ENCODE peak calls at places on chromosomes 6 and 20, in six cellular contexts. One of them, this sample, is unnamed.

GRCh38 chr6:85456782-85457181 is 6.9 kb downstream of the NT5E start:
- DNase-seq in HFFc6: no peak
- DNase-seq in SJCRH30: no peak
- DNase-seq in foreskin fibroblast: peak
- DNase-seq in LHCN-M2: no peak
- DNase-seq in dermis microvascular lymphatic vessel endothelial cell: no peak
- DNase-seq in this sample: no peak

GRCh38 chr6:158042245-158042798 is 60.7 kb downstream of the SYNJ2 start:
- DNase-seq in dermis microvascular lymphatic vessel endothelial cell: peak
- DNase-seq in foreskin fibroblast: peak
- DNase-seq in HFFc6: peak
- DNase-seq in SJCRH30: no peak
- DNase-seq in LHCN-M2: peak
- DNase-seq in this sample: no peak

GRCh38 chr6:85580878-85581267 is 12.8 kb downstream of the SNX14 start:
- DNase-seq in LHCN-M2: peak
- DNase-seq in dermis microvascular lymphatic vessel endothelial cell: no peak
- DNase-seq in SJCRH30: no peak
- DNase-seq in HFFc6: peak
- DNase-seq in foreskin fibroblast: peak
- DNase-seq in this sample: no peak

GRCh38 chr20:62405108-62405980 is 1.7 kb downstream of the CABLES2 start:
- DNase-seq in foreskin fibroblast: peak
- DNase-seq in SJCRH30: peak
- DNase-seq in LHCN-M2: peak
- DNase-seq in dermis microvascular lymphatic vessel endothelial cell: no peak
- DNase-seq in HFFc6: peak
- DNase-seq in this sample: peak

GRCh38 chr6:80363501-80363900 is 257.0 kb downstream of the BCKDHB start:
- DNase-seq in SJCRH30: no peak
- DNase-seq in foreskin fibroblast: peak
- DNase-seq in LHCN-M2: peak
- DNase-seq in HFFc6: no peak
- DNase-seq in dermis microvascular lymphatic vessel endothelial cell: no peak
- DNase-seq in this sample: no peak

GRCh38 chr6:159080217-159080976 is 35.6 kb upstream of the TAGAP start:
- DNase-seq in HFFc6: no peak
- DNase-seq in LHCN-M2: no peak
- DNase-seq in dermis microvascular lymphatic vessel endothelial cell: no peak
- DNase-seq in foreskin fibroblast: no peak
- DNase-seq in SJCRH30: no peak
- DNase-seq in this sample: no peak

GRCh38 chr6:106125925-106126435 is 39.8 kb downstream of the PRDM1 start:
- DNase-seq in HFFc6: no peak
- DNase-seq in foreskin fibroblast: no peak
- DNase-seq in SJCRH30: no peak
- DNase-seq in dermis microvascular lymphatic vessel endothelial cell: no peak
- DNase-seq in LHCN-M2: no peak
- DNase-seq in this sample: no peak

GRCh38 chr6:159108438-159108985 is 60.7 kb upstream of the FNDC1 start:
- DNase-seq in SJCRH30: no peak
- DNase-seq in HFFc6: no peak
- DNase-seq in foreskin fibroblast: peak
- DNase-seq in LHCN-M2: no peak
- DNase-seq in dermis microvascular lymphatic vessel endothelial cell: no peak
- DNase-seq in this sample: no peak

GRCh38 chr6:87342829-87343228 is 1.8 kb upstream of the C6orf163 start:
- DNase-seq in SJCRH30: no peak
- DNase-seq in foreskin fibroblast: no peak
- DNase-seq in dermis microvascular lymphatic vessel endothelial cell: no peak
- DNase-seq in HFFc6: no peak
- DNase-seq in LHCN-M2: no peak
- DNase-seq in this sample: no peak

GRCh38 chr20:38805502-38805957 is at the start of gene PPP1R16B:
- DNase-seq in foreskin fibroblast: peak
- DNase-seq in HFFc6: no peak
- DNase-seq in dermis microvascular lymphatic vessel endothelial cell: no peak
- DNase-seq in SJCRH30: peak
- DNase-seq in LHCN-M2: no peak
- DNase-seq in this sample: no peak

GRCh38 chr20:20184149-20184548 is 131.8 kb downstream of the CFAP61 start:
- DNase-seq in SJCRH30: peak
- DNase-seq in LHCN-M2: peak
- DNase-seq in HFFc6: no peak
- DNase-seq in foreskin fibroblast: peak
- DNase-seq in dermis microvascular lymphatic vessel endothelial cell: no peak
- DNase-seq in this sample: no peak

GRCh38 chr6:125598422-125598821 is 151.0 kb upstream of the HEY2 start:
- DNase-seq in dermis microvascular lymphatic vessel endothelial cell: no peak
- DNase-seq in foreskin fibroblast: peak
- DNase-seq in LHCN-M2: peak
- DNase-seq in SJCRH30: peak
- DNase-seq in HFFc6: no peak
- DNase-seq in this sample: peak

GRCh38 chr6:154319231-154319858 is 37.3 kb downstream of the IPCEF1 start:
- DNase-seq in HFFc6: peak
- DNase-seq in dermis microvascular lymphatic vessel endothelial cell: no peak
- DNase-seq in LHCN-M2: peak
- DNase-seq in SJCRH30: peak
- DNase-seq in foreskin fibroblast: peak
- DNase-seq in this sample: peak

GRCh38 chr6:165446331-165446730 is 136.9 kb upstream of the C6orf118 start:
- DNase-seq in HFFc6: no peak
- DNase-seq in SJCRH30: no peak
- DNase-seq in dermis microvascular lymphatic vessel endothelial cell: no peak
- DNase-seq in foreskin fibroblast: no peak
- DNase-seq in LHCN-M2: no peak
- DNase-seq in this sample: no peak

GRCh38 chr6:33192671-33193602 is 670 bp upstream of the COL11A2 start:
- DNase-seq in SJCRH30: no peak
- DNase-seq in LHCN-M2: no peak
- DNase-seq in HFFc6: no peak
- DNase-seq in dermis microvascular lymphatic vessel endothelial cell: no peak
- DNase-seq in foreskin fibroblast: peak
- DNase-seq in this sample: no peak

GRCh38 chr6:71238351-71238750 is 50.3 kb upstream of the OGFRL1 start:
- DNase-seq in SJCRH30: no peak
- DNase-seq in foreskin fibroblast: peak
- DNase-seq in LHCN-M2: peak
- DNase-seq in dermis microvascular lymphatic vessel endothelial cell: no peak
- DNase-seq in HFFc6: peak
- DNase-seq in this sample: no peak

GRCh38 chr20:10774357-10774943 is 100.7 kb upstream of the JAG1 start:
- DNase-seq in dermis microvascular lymphatic vessel endothelial cell: no peak
- DNase-seq in LHCN-M2: no peak
- DNase-seq in foreskin fibroblast: no peak
- DNase-seq in SJCRH30: no peak
- DNase-seq in HFFc6: no peak
- DNase-seq in this sample: no peak

GRCh38 chr6:119296036-119297035 is 53.2 kb downstream of the MAN1A1 start:
- DNase-seq in dermis microvascular lymphatic vessel endothelial cell: no peak
- DNase-seq in foreskin fibroblast: no peak
- DNase-seq in LHCN-M2: no peak
- DNase-seq in HFFc6: no peak
- DNase-seq in SJCRH30: no peak
- DNase-seq in this sample: no peak

GRCh38 chr6:82205793-82206425 is 41.6 kb downstream of the IBTK start:
- DNase-seq in foreskin fibroblast: no peak
- DNase-seq in SJCRH30: peak
- DNase-seq in LHCN-M2: peak
- DNase-seq in dermis microvascular lymphatic vessel endothelial cell: peak
- DNase-seq in HFFc6: no peak
- DNase-seq in this sample: no peak

GRCh38 chr20:2364014-2364413 is 16.7 kb upstream of the TGM6 start:
- DNase-seq in SJCRH30: no peak
- DNase-seq in dermis microvascular lymphatic vessel endothelial cell: peak
- DNase-seq in foreskin fibroblast: peak
- DNase-seq in LHCN-M2: no peak
- DNase-seq in HFFc6: peak
- DNase-seq in this sample: peak

GRCh38 chr20:59891581-59891980 is 41.9 kb downstream of the SYCP2 start:
- DNase-seq in foreskin fibroblast: no peak
- DNase-seq in SJCRH30: no peak
- DNase-seq in dermis microvascular lymphatic vessel endothelial cell: no peak
- DNase-seq in HFFc6: no peak
- DNase-seq in LHCN-M2: no peak
- DNase-seq in this sample: no peak

GRCh38 chr6:80488190-80488589 is 381.7 kb downstream of the BCKDHB start:
- DNase-seq in HFFc6: no peak
- DNase-seq in foreskin fibroblast: no peak
- DNase-seq in LHCN-M2: no peak
- DNase-seq in dermis microvascular lymphatic vessel endothelial cell: no peak
- DNase-seq in SJCRH30: no peak
- DNase-seq in this sample: no peak

GRCh38 chr6:159646136-159646535 is 46.9 kb downstream of the SOD2 start:
- DNase-seq in foreskin fibroblast: peak
- DNase-seq in LHCN-M2: no peak
- DNase-seq in HFFc6: no peak
- DNase-seq in dermis microvascular lymphatic vessel endothelial cell: no peak
- DNase-seq in SJCRH30: no peak
- DNase-seq in this sample: no peak

GRCh38 chr6:141463237-141463977 is 669.3 kb upstream of the GJE1 start:
- DNase-seq in LHCN-M2: peak
- DNase-seq in dermis microvascular lymphatic vessel endothelial cell: no peak
- DNase-seq in HFFc6: peak
- DNase-seq in foreskin fibroblast: peak
- DNase-seq in SJCRH30: no peak
- DNase-seq in this sample: no peak

GRCh38 chr6:53043626-53044025 is 21.6 kb upstream of the FBXO9 start:
- DNase-seq in LHCN-M2: peak
- DNase-seq in SJCRH30: no peak
- DNase-seq in foreskin fibroblast: peak
- DNase-seq in HFFc6: no peak
- DNase-seq in dermis microvascular lymphatic vessel endothelial cell: no peak
- DNase-seq in this sample: no peak

GRCh38 chr6:131381694-131382093 is 191.3 kb upstream of the ARG1 start:
- DNase-seq in SJCRH30: peak
- DNase-seq in foreskin fibroblast: peak
- DNase-seq in LHCN-M2: no peak
- DNase-seq in dermis microvascular lymphatic vessel endothelial cell: no peak
- DNase-seq in HFFc6: no peak
- DNase-seq in this sample: no peak

This sample was measured in fibroblast of the conjunctiva.